ENCODE peak calls at places on chromosomes 16 and 17, in seven cellular contexts. Y is hepatocyte; R is keratinocyte; O is CD8-positive, alpha-beta T cell; C is breast epithelium; H is adipocyte; V is colonic mucosa. F is an unnamed sample.

GRCh38 chr16:60755907-60756306 is 1280.3 kb downstream of the CDH8 start:
- DNase-seq in O (no peak), Y (no peak), C (no peak), H (no peak), R (no peak), V (no peak), F (no peak)

GRCh38 chr17:39928868-39929651 is 1.5 kb downstream of the LRRC3C start:
- DNase-seq in O (no peak), V (no peak), H (peak; percentile 75), R (no peak), C (no peak), Y (no peak), F (no peak)

GRCh38 chr17:16449121-16449570 is 33.8 kb downstream of the TRPV2 start:
- DNase-seq in R (no peak), O (no peak), C (no peak), V (no peak), H (no peak), Y (no peak), F (no peak)

GRCh38 chr16:50326835-50327465 is 41.8 kb downstream of the BRD7 start:
- DNase-seq in R (no peak), V (no peak), Y (no peak), O (peak; percentile 63), C (no peak), H (peak; percentile 52), F (no peak)

GRCh38 chr16:22424161-22424937 is 49.9 kb upstream of the CDR2 start:
- DNase-seq in O (no peak), C (no peak), R (no peak), H (peak; percentile 57), V (no peak), Y (no peak), F (no peak)

GRCh38 chr17:82212331-82213250 is at the start of gene CCDC57:
- DNase-seq in C (peak; percentile 80), Y (peak; percentile 92), O (peak; percentile 66), R (no peak), H (peak; percentile 93), V (peak; percentile 78), F (peak; percentile 90)

GRCh38 chr17:66885417-66885816 is 50.5 kb downstream of the CACNG5 start:
- DNase-seq in Y (no peak), C (no peak), H (no peak), O (no peak), R (no peak), V (no peak), F (no peak)

GRCh38 chr17:34609210-34609609 is 29.8 kb downstream of the TMEM132E start:
- DNase-seq in R (no peak), Y (no peak), V (no peak), C (no peak), H (no peak), O (no peak), F (peak; percentile 38)

GRCh38 chr16:89357055-89357454 is 133.3 kb downstream of the ANKRD11 start:
- DNase-seq in R (no peak), O (peak; percentile 38), H (no peak), C (no peak), V (no peak), Y (no peak), F (peak; percentile 38)

GRCh38 chr16:67431077-67431804 is at the start of gene HSD11B2:
- DNase-seq in R (no peak), C (no peak), V (peak; percentile 58), H (peak; percentile 82), O (no peak), Y (peak; percentile 88), F (peak; percentile 78)

GRCh38 chr17:56125830-56126819 is 27.1 kb upstream of the ANKFN1 start:
- DNase-seq in R (no peak), H (peak; percentile 82), V (no peak), Y (peak; percentile 69), O (no peak), C (no peak), F (peak; percentile 63)

GRCh38 chr17:5069724-5070123 is 8.5 kb upstream of the ZFP3 start:
- DNase-seq in R (peak; percentile 25), H (no peak), C (no peak), O (no peak), V (no peak), Y (no peak), F (no peak)

GRCh38 chr17:50424246-50425000 is 1.6 kb upstream of the ACSF2 start:
- DNase-seq in Y (no peak), R (no peak), V (no peak), O (no peak), C (no peak), H (no peak), F (no peak)

GRCh38 chr16:85821441-85821901 is 22.0 kb downstream of the COX4I1 start:
- DNase-seq in C (peak; percentile 69), O (peak; percentile 78), V (peak; percentile 81), H (peak; percentile 89), Y (peak; percentile 91), R (no peak), F (peak; percentile 62)

GRCh38 chr17:72837335-72837734 is 255.2 kb downstream of the SLC39A11 start:
- DNase-seq in R (no peak), V (no peak), Y (no peak), O (no peak), H (no peak), C (no peak), F (no peak)

GRCh38 chr17:47816947-47817346 is 4.6 kb downstream of the OSBPL7 start:
- DNase-seq in H (no peak), O (no peak), V (no peak), C (no peak), Y (no peak), R (no peak), F (no peak)

GRCh38 chr17:47820023-47820789 is 1.4 kb downstream of the OSBPL7 start:
- DNase-seq in O (no peak), H (no peak), Y (no peak), C (no peak), V (peak; percentile 85), R (no peak), F (no peak)

GRCh38 chr17:47819475-47819874 is 2.1 kb downstream of the OSBPL7 start:
- DNase-seq in V (no peak), C (no peak), R (no peak), Y (no peak), O (no peak), H (no peak), F (no peak)

GRCh38 chr17:47816111-47816735 is 5.4 kb downstream of the OSBPL7 start:
- DNase-seq in O (no peak), H (no peak), V (no peak), R (no peak), C (no peak), Y (no peak), F (no peak)

GRCh38 chr17:47818002-47818695 is 3.4 kb downstream of the OSBPL7 start:
- DNase-seq in R (no peak), C (no peak), H (no peak), Y (no peak), V (no peak), O (no peak), F (no peak)
- H3K36me3 ChIP-seq in R (no peaks in the 10 kb centered on the region), C (no peaks in the 10 kb centered on the region), H (peaks cover 1% of the 10 kb centered on the region), Y (no peaks in the 10 kb centered on the region), V (no peaks in the 10 kb centered on the region), O (peaks cover 53% of the 10 kb centered on the region), F (peaks cover 48% of the 10 kb centered on the region)

GRCh38 chr16:64596196-64596595 is 525.7 kb downstream of the CDH11 start:
- DNase-seq in R (no peak), O (no peak), Y (no peak), V (no peak), H (no peak), C (no peak), F (no peak)
- H3K4me3 ChIP-seq in R (no peak overlapping the region), O (no peak overlapping the region), Y (no peak overlapping the region), V (no peak overlapping the region), H (no peak overlapping the region), C (no peak overlapping the region), F (no peak overlapping the region)

GRCh38 chr17:78107976-78108725 is 20.4 kb downstream of the TMC6 start:
- DNase-seq in O (no peak), V (no peak), Y (no peak), C (no peak), R (no peak), H (no peak), F (no peak)
- H3K36me3 ChIP-seq in O (peaks cover 73% of the 10 kb centered on the region), V (peaks cover 3% of the 10 kb centered on the region), Y (no peaks in the 10 kb centered on the region), C (no peaks in the 10 kb centered on the region), R (peaks cover 5% of the 10 kb centered on the region), H (peaks cover 20% of the 10 kb centered on the region), F (peaks cover 16% of the 10 kb centered on the region)

DNA sequence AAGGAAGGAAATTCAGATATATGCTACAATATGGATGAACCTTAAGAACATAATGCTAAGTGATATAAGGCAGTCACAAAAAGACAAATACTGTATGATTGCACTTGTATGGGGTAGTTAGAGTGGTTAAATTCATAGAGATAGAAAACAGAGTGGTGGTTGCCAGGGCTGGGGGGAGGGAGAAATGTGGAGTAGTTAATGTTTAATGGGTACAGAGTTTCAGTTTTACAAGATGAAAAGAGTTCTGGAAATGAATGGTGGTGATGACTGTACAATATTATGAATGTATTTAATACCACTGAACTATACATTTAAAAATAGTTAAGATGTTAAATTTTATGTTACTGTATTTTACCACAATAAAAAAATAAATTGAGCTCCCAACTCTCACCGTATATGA is 157.9 kb downstream of the TOX3 start:
- DNase-seq in Y (no peak), H (no peak), R (no peak), C (no peak), O (no peak), V (no peak), F (no peak)
- H3K4me3 ChIP-seq in Y (no peak overlapping the region), H (no peak overlapping the region), R (no peak overlapping the region), C (no peak overlapping the region), O (no peak overlapping the region), V (no peak overlapping the region), F (no peak overlapping the region)

DNA sequence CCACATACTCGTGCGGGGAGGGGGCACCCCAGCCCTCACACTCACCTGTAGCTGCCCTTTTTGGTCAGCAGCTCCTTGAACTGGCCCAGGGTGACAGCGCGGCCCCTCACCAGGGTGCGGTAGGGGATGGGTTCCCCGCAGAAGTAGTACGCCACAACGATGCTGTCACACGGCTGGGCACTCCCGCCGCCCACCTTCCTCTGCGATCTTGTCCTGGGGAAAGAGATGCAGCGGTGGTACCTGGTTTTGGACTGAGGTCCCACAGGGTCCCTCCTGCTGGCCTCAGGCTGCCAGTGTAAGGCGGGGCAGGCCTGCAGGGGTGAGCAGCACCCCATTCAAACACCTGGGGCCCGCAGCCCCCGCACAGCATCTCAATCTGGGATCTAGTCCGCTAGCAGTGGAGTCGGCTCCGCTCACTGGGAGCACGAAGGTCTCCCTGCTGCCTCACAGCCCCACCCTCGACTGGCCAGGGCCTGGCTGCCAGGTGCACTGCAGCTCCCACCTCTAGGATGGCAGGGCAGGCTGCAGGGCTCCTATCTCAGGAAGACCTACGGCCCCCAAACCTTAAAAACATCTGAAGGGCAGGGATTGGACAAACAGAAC is 6.5 kb downstream of the PDIA2 start:
- DNase-seq in Y (no peak), R (no peak), O (no peak), H (no peak), C (no peak), V (no peak), F (no peak)
- H3K36me3 ChIP-seq in Y (no peaks in the 10 kb centered on the region), R (peaks cover 34% of the 10 kb centered on the region), O (peaks cover 30% of the 10 kb centered on the region), H (peaks cover 32% of the 10 kb centered on the region), C (peaks cover 7% of the 10 kb centered on the region), V (no peaks in the 10 kb centered on the region), F (peaks cover 50% of the 10 kb centered on the region)

GRCh38 chr17:36183811-36184765 is 7.7 kb upstream of the TBC1D3B start:
- DNase-seq in C (no peak), R (no peak), Y (no peak), H (no peak), O (no peak), V (no peak), F (no peak)
- H3K4me3 ChIP-seq in C (peak overlapping the region; percentile 63), R (peak overlapping the region; percentile 56), Y (peak overlapping the region; percentile 76), H (peak overlapping the region; percentile 76), O (peak overlapping the region; percentile 23), V (peak overlapping the region; percentile 74), F (peak overlapping the region; percentile 85)

GRCh38 chr16:46970089-46970488 is 3.4 kb downstream of the DNAJA2 start:
- DNase-seq in Y (no peak), C (no peak), H (no peak), O (no peak), R (no peak), V (no peak), F (no peak)
- H3K36me3 ChIP-seq in Y (no peaks in the 10 kb centered on the region), C (no peaks in the 10 kb centered on the region), H (peaks cover 64% of the 10 kb centered on the region), O (peaks cover 51% of the 10 kb centered on the region), R (peaks cover 17% of the 10 kb centered on the region), V (peaks cover 31% of the 10 kb centered on the region), F (peaks cover 68% of the 10 kb centered on the region)

F was measured in WERI-Rb-1.